ENCODE peak calls at places on chromosome 14, in eight cellular contexts. P, Y, M, E, H, I, S and C are unnamed samples.

GRCh38 chr14:68607852-68608232 is 185.0 kb downstream of the ZFP36L1 start:
- DNase-seq in P (no peak), Y (no peak), M (no peak), E (no peak), H (no peak), I (no peak), S (no peak), C (no peak)

GRCh38 chr14:68951051-68951797 is 27.9 kb downstream of the ACTN1 start:
- DNase-seq in P (peak; percentile 76), Y (no peak), M (peak; percentile 73), E (no peak), H (peak; percentile 99), I (peak; percentile 86), S (peak; percentile 89), C (peak; percentile 41)

GRCh38 chr14:87567926-87568325 is 425.1 kb downstream of the GALC start:
- DNase-seq in P (no peak), Y (no peak), M (no peak), E (no peak), H (peak; percentile 22), I (no peak), S (no peak), C (no peak)

GRCh38 chr14:52112336-52113018 is 43.6 kb upstream of the NID2 start:
- DNase-seq in P (no peak), Y (no peak), M (peak; percentile 38), E (no peak), H (peak; percentile 63), I (no peak), S (no peak), C (no peak)

GRCh38 chr14:63287661-63288483 is 30.9 kb downstream of the GPHB5 start:
- DNase-seq in P (peak; percentile 59), Y (no peak), M (no peak), E (no peak), H (peak; percentile 29), I (no peak), S (no peak), C (no peak)

GRCh38 chr14:23186913-23187654 is 3.6 kb upstream of the SLC7A8 start:
- DNase-seq in P (no peak), Y (no peak), M (no peak), E (peak; percentile 65), H (peak; percentile 71), I (peak; percentile 48), S (no peak), C (peak; percentile 56)

GRCh38 chr14:89444536-89445125 is 27.6 kb upstream of the FOXN3 start:
- DNase-seq in P (no peak), Y (no peak), M (no peak), E (no peak), H (peak; percentile 14), I (no peak), S (no peak), C (no peak)

GRCh38 chr14:94423465-94424056 is 29.0 kb downstream of the SERPINA11 start:
- DNase-seq in P (no peak), Y (peak; percentile 81), M (no peak), E (peak; percentile 52), H (peak; percentile 7), I (peak; percentile 73), S (peak; percentile 15), C (peak; percentile 57)

GRCh38 chr14:50061664-50062437 is 54.5 kb downstream of the VCPKMT start:
- DNase-seq in P (no peak), Y (peak; percentile 77), M (no peak), E (peak; percentile 75), H (peak; percentile 78), I (peak; percentile 79), S (peak; percentile 39), C (no peak)

GRCh38 chr14:68938515-68939423 is 40.3 kb downstream of the ACTN1 start:
- DNase-seq in P (no peak), Y (no peak), M (no peak), E (no peak), H (peak; percentile 55), I (peak; percentile 72), S (no peak), C (peak; percentile 22)

GRCh38 chr14:99535448-99535847 is 54.2 kb downstream of the CCNK start:
- DNase-seq in P (no peak), Y (no peak), M (no peak), E (no peak), H (no peak), I (no peak), S (no peak), C (no peak)

GRCh38 chr14:59249029-59249428 is 60.6 kb downstream of the DAAM1 start:
- DNase-seq in P (no peak), Y (no peak), M (no peak), E (no peak), H (no peak), I (no peak), S (no peak), C (no peak)

GRCh38 chr14:93480867-93481266 is 50.1 kb downstream of the UNC79 start:
- DNase-seq in P (no peak), Y (no peak), M (no peak), E (no peak), H (no peak), I (no peak), S (no peak), C (no peak)

GRCh38 chr14:99936738-99937474 is 128.3 kb upstream of the EVL start:
- DNase-seq in P (no peak), Y (no peak), M (no peak), E (peak; percentile 66), H (no peak), I (no peak), S (no peak), C (no peak)

GRCh38 chr14:77059276-77059934 is 30.9 kb upstream of the IRF2BPL start:
- DNase-seq in P (peak; percentile 67), Y (peak; percentile 47), M (peak; percentile 75), E (no peak), H (peak; percentile 95), I (no peak), S (peak; percentile 95), C (no peak)

GRCh38 chr14:61573748-61574513 is 121.4 kb upstream of the HIF1A start:
- DNase-seq in P (no peak), Y (no peak), M (no peak), E (no peak), H (peak; percentile 60), I (no peak), S (no peak), C (no peak)

GRCh38 chr14:89489796-89490506 is 72.9 kb upstream of the FOXN3 start:
- DNase-seq in P (no peak), Y (no peak), M (no peak), E (no peak), H (no peak), I (no peak), S (no peak), C (no peak)

GRCh38 chr14:85444685-85445084 is 85.3 kb upstream of the FLRT2 start:
- DNase-seq in P (no peak), Y (no peak), M (no peak), E (no peak), H (peak; percentile 84), I (no peak), S (peak; percentile 33), C (peak; percentile 77)

GRCh38 chr14:83300454-83301064 is 1766.9 kb upstream of the SEL1L start:
- DNase-seq in P (no peak), Y (no peak), M (peak; percentile 30), E (no peak), H (peak; percentile 53), I (no peak), S (peak; percentile 15), C (no peak)

GRCh38 chr14:91127411-91127810 is 13.5 kb downstream of the DGLUCY start:
- DNase-seq in P (no peak), Y (no peak), M (no peak), E (no peak), H (no peak), I (peak; percentile 84), S (no peak), C (peak; percentile 80)